ENCODE peak calls at places on chromosomes 3 and 15, in seven cellular contexts. J is NB4, H is colonic mucosa, K is IMR-90, B is heart right ventricle, F is heart left ventricle, Z is epithelial cell of proximal tubule. I is an unnamed sample.

GRCh38 chr3:123289336-123290106 is 87.8 kb downstream of the SEC22A start:
- DNase-seq in H (no peak), K (no peak), Z (no peak), B (no peak), J (no peak), F (no peak), I (no peak)

GRCh38 chr3:172707967-172708366 is 2.9 kb downstream of the NCEH1 start:
- DNase-seq in Z (no peak), K (peak; percentile 86), B (no peak), H (no peak), F (no peak), J (no peak), I (no peak)

GRCh38 chr3:184361532-184361931 is at the start of the genes CLCN2 and POLR2H:
- DNase-seq in J (peak; percentile 85), F (peak; percentile 71), B (peak; percentile 41), H (peak; percentile 57), K (peak; percentile 33), Z (no peak), I (no peak)

GRCh38 chr3:59566481-59566975 is 516.7 kb upstream of the CFAP20DC start:
- DNase-seq in J (no peak), B (no peak), F (no peak), Z (peak; percentile 91), K (no peak), H (no peak), I (peak; percentile 75)

GRCh38 chr3:14118400-14119165 is 6.1 kb downstream of the CHCHD4 start:
- DNase-seq in B (no peak), F (no peak), J (peak; percentile 29), K (peak; percentile 62), H (peak; percentile 11), Z (no peak), I (no peak)

GRCh38 chr3:12574131-12574530 is 17.2 kb downstream of the MKRN2 start:
- DNase-seq in J (no peak), H (no peak), K (peak; percentile 52), F (no peak), Z (no peak), B (no peak), I (no peak)

GRCh38 chr15:36484038-36484778 is 95.2 kb upstream of the CDIN1 start:
- DNase-seq in Z (no peak), J (no peak), F (no peak), B (no peak), K (peak; percentile 87), H (no peak), I (no peak)

GRCh38 chr3:14410501-14411165 is 8.2 kb downstream of the SLC6A6 start:
- DNase-seq in K (peak; percentile 92), F (no peak), H (no peak), Z (peak; percentile 88), B (no peak), J (peak; percentile 97), I (peak; percentile 80)

GRCh38 chr3:150449169-150449721 is 41.1 kb downstream of the TSC22D2 start:
- DNase-seq in K (peak; percentile 85), Z (no peak), J (no peak), F (no peak), B (no peak), H (no peak), I (no peak)

GRCh38 chr3:8201011-8201410 is 300.6 kb upstream of the LMCD1 start:
- DNase-seq in K (no peak), F (no peak), H (no peak), Z (no peak), J (no peak), B (no peak), I (no peak)

GRCh38 chr3:171640520-171641412 is 169.5 kb downstream of the PLD1 start:
- DNase-seq in Z (no peak), K (peak; percentile 56), B (no peak), J (no peak), F (no peak), H (no peak), I (no peak)

GRCh38 chr3:153714588-153715285 is 406.5 kb upstream of the ARHGEF26 start:
- DNase-seq in K (no peak), H (no peak), B (no peak), F (no peak), Z (no peak), J (no peak), I (no peak)

GRCh38 chr3:58117561-58118305 is 93.0 kb downstream of the DNASE1L3 start:
- DNase-seq in H (peak; percentile 35), J (no peak), Z (no peak), B (peak; percentile 69), K (peak; percentile 22), F (peak; percentile 48), I (no peak)

GRCh38 chr15:82942691-82943090 is 9.8 kb downstream of the HOMER2 start:
- DNase-seq in K (no peak), F (no peak), J (no peak), Z (peak; percentile 88), B (no peak), H (no peak), I (peak; percentile 87)

GRCh38 chr3:187983484-187984124 is 170.4 kb upstream of the LPP start:
- DNase-seq in J (no peak), H (no peak), Z (no peak), F (peak; percentile 48), K (no peak), B (peak; percentile 64), I (no peak)

GRCh38 chr3:187978433-187979011 is 175.4 kb upstream of the LPP start:
- DNase-seq in B (no peak), H (no peak), F (no peak), Z (no peak), J (peak; percentile 46), K (peak; percentile 43), I (no peak)

GRCh38 chr3:187985636-187986035 is 168.3 kb upstream of the LPP start:
- DNase-seq in B (no peak), Z (no peak), J (no peak), F (no peak), H (no peak), K (peak; percentile 36), I (no peak)

GRCh38 chr3:187979543-187979942 is 174.4 kb upstream of the LPP start:
- DNase-seq in J (peak; percentile 50), B (no peak), Z (no peak), K (no peak), H (no peak), F (no peak), I (no peak)

GRCh38 chr3:187982149-187982548 is 171.8 kb upstream of the LPP start:
- DNase-seq in J (no peak), F (no peak), H (no peak), B (no peak), K (no peak), Z (no peak), I (no peak)
- TF ChIP-seq CTCF in J (no peak), F (no peak), H (no peak), B (no peak), K (no peak), Z (no peak), I (no peak)

GRCh38 chr3:80559701-80560100 is 791.9 kb upstream of the ROBO1 start:
- DNase-seq in H (no peak), K (no peak), J (peak; percentile 2), F (no peak), B (no peak), Z (no peak), I (no peak)
- TF ChIP-seq CTCF in H (no peak), K (no peak), J (peak; percentile 18), F (no peak), B (no peak), Z (no peak), I (no peak)

GRCh38 chr3:66803206-66803605 is 194.9 kb upstream of the KBTBD8 start:
- DNase-seq in F (no peak), K (no peak), Z (no peak), H (no peak), B (no peak), J (no peak), I (no peak)
- TF ChIP-seq CTCF in F (no peak), K (peak; percentile 4), Z (peak; percentile 43), H (no peak), B (peak; percentile 37), J (peak; percentile 4), I (peak; percentile 22)

DNA sequence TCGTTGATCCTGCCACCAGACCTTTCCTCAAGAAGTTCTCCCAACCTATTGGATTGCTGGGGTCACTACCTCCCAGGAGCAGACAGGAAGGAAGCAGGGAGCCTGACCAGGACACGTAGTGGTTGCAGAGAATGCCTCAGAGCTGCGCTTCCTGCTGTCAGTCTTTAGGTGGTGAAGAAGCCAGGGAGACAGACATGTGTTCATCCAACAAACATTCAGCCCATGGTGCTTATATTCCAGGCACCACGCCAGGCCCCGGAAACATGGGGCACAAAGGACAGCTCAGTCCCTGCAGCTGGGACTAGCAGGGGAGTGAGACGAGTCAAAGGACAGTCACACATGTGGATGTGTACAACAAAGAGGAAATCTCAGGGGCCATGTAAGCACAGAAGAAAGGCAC is 26.0 kb upstream of the CORO2B start:
- DNase-seq in B (no peak), Z (no peak), H (peak; percentile 14), J (no peak), F (no peak), K (peak; percentile 47), I (no peak)
- TF ChIP-seq CTCF in B (no peak), Z (no peak), H (no peak), J (no peak), F (no peak), K (no peak), I (no peak)

I was measured in kidney epithelial cell.